ENCODE peak calls at places on chromosomes 12 and 14, in eight cellular contexts. S is OCI-LY7, G is SK-N-SH, Y is PC-3, F is hepatocyte, C is GM23248, V is HCT116, P is neural progenitor cell. U is an unnamed sample.

GRCh38 chr12:108833355-108833733 is 24.0 kb downstream of the SSH1 start:
- DNase-seq in S (no peak), G (no peak), Y (peak), F (peak), C (peak), V (peak), P (no peak), U (no peak)

GRCh38 chr14:94447206-94447605 is 5.4 kb downstream of the SERPINA11 start:
- DNase-seq in S (no peak), G (no peak), Y (no peak), F (no peak), C (no peak), V (no peak), P (no peak), U (no peak)

GRCh38 chr14:24944800-24945199 is 105.1 kb downstream of the STXBP6 start:
- DNase-seq in S (no peak), G (no peak), Y (no peak), F (no peak), C (no peak), V (no peak), P (no peak), U (no peak)

GRCh38 chr12:459430-460258 is at the start of gene B4GALNT3:
- DNase-seq in S (peak), G (peak), Y (peak), F (peak), C (peak), V (peak), P (peak), U (peak)

GRCh38 chr14:93219103-93219726 is 12.2 kb downstream of the UBR7 start:
- DNase-seq in S (peak), G (peak), Y (peak), F (peak), C (peak), V (peak), P (peak), U (peak)

GRCh38 chr14:74018029-74018703 is 922 bp downstream of the ENTPD5 start:
- DNase-seq in S (no peak), G (no peak), Y (peak), F (no peak), C (peak), V (no peak), P (no peak), U (no peak)

GRCh38 chr12:31835276-31835882 is 106.6 kb upstream of the AMN1 start:
- DNase-seq in S (peak), G (no peak), Y (no peak), F (peak), C (no peak), V (no peak), P (no peak), U (no peak)

GRCh38 chr14:32509632-32510187 is 180.6 kb downstream of the AKAP6 start:
- DNase-seq in S (no peak), G (no peak), Y (peak), F (peak), C (peak), V (no peak), P (peak), U (no peak)

GRCh38 chr14:50083467-50084337 is 32.7 kb downstream of the VCPKMT start:
- DNase-seq in S (no peak), G (no peak), Y (no peak), F (no peak), C (no peak), V (no peak), P (no peak), U (no peak)

GRCh38 chr14:24378327-24378726 is 10.3 kb downstream of the NFATC4 start:
- DNase-seq in S (no peak), G (no peak), Y (no peak), F (no peak), C (no peak), V (no peak), P (no peak), U (no peak)

GRCh38 chr12:130993759-130994670 is 40.3 kb downstream of the ADGRD1 start:
- DNase-seq in S (peak), G (no peak), Y (no peak), F (no peak), C (no peak), V (no peak), P (no peak), U (no peak)

GRCh38 chr12:88952543-88952942 is 372.3 kb upstream of the KITLG start:
- DNase-seq in S (no peak), G (no peak), Y (peak), F (peak), C (peak), V (peak), P (no peak), U (no peak)

DNA sequence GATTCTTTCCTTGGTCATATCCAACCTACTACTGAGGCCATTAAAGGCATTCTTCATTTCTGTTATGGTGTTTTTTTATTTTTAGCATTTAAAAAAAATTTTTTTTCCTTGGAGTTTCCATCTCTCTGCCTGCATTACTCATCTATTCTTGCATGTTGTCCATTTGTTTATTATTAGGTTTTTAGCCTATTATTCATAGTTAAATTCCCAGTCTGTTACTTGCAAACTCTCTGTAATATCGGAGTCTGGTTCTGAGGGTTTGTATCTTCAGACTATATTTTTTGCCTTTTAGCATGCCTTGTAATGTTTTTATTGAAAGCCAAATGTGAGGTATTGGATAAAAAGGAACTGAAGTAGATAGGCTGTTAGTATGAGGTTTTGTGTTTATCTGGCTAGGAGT is 284.3 kb downstream of the FUT8 start:
- DNase-seq in S (no peak), G (no peak), Y (no peak), F (no peak), C (peak), V (no peak), P (no peak), U (no peak)
- TF ChIP-seq EZH2phosphoT487 in S (no peak), G (no peak), Y (no peak), F (no peak), C (no peak), V (no peak), P (no peak), U (no peak)

GRCh38 chr12:1882405-1882804 is 36.0 kb downstream of the CACNA2D4 start:
- DNase-seq in S (no peak), G (peak), Y (no peak), F (no peak), C (no peak), V (no peak), P (no peak), U (no peak)

GRCh38 chr12:1880876-1881275 is 37.6 kb downstream of the CACNA2D4 start:
- DNase-seq in S (no peak), G (peak), Y (no peak), F (no peak), C (no peak), V (no peak), P (no peak), U (no peak)

GRCh38 chr12:1880153-1880845 is 38.2 kb downstream of the CACNA2D4 start:
- DNase-seq in S (no peak), G (peak), Y (no peak), F (peak), C (no peak), V (no peak), P (no peak), U (no peak)

GRCh38 chr12:1881936-1882335 is 36.5 kb downstream of the CACNA2D4 start:
- DNase-seq in S (no peak), G (peak), Y (no peak), F (no peak), C (no peak), V (no peak), P (no peak), U (no peak)

DNA sequence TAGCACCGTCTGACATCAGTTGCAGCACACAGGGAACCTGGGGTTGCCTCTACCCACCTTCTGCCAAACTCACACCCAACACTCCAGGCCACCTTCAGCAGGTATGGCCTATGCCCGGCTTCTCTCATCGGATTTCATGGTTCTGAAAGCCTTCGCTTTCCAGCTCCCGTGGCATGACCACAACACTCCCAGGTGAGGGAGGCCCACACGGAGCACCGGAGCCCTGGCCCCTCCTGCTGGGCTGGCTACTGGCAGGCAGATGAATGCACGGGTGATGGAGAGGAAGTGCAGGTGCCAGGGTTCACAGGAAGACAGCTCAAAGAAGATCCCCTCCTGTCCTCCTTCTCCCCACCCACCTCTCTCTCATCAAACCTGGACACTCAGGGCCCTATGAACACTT is 37.2 kb downstream of the CACNA2D4 start:
- DNase-seq in S (no peak), G (no peak), Y (no peak), F (no peak), C (no peak), V (no peak), P (no peak), U (no peak)
- TF ChIP-seq EZH2phosphoT487 in S (no peak), G (no peak), Y (no peak), F (no peak), C (no peak), V (no peak), P (no peak), U (no peak)

GRCh38 chr12:51009038-51009437 is 17.1 kb downstream of the SLC11A2 start:
- DNase-seq in S (no peak), G (no peak), Y (no peak), F (peak), C (no peak), V (no peak), P (no peak), U (no peak)

GRCh38 chr12:51008329-51008728 is 17.9 kb downstream of the SLC11A2 start:
- DNase-seq in S (no peak), G (no peak), Y (no peak), F (no peak), C (no peak), V (no peak), P (no peak), U (no peak)

GRCh38 chr12:51013441-51013840 is 12.7 kb downstream of the SLC11A2 start:
- DNase-seq in S (no peak), G (no peak), Y (no peak), F (no peak), C (no peak), V (no peak), P (no peak), U (no peak)

GRCh38 chr12:51011960-51012359 is 14.2 kb downstream of the SLC11A2 start:
- DNase-seq in S (no peak), G (no peak), Y (no peak), F (no peak), C (peak), V (no peak), P (peak), U (no peak)

DNA sequence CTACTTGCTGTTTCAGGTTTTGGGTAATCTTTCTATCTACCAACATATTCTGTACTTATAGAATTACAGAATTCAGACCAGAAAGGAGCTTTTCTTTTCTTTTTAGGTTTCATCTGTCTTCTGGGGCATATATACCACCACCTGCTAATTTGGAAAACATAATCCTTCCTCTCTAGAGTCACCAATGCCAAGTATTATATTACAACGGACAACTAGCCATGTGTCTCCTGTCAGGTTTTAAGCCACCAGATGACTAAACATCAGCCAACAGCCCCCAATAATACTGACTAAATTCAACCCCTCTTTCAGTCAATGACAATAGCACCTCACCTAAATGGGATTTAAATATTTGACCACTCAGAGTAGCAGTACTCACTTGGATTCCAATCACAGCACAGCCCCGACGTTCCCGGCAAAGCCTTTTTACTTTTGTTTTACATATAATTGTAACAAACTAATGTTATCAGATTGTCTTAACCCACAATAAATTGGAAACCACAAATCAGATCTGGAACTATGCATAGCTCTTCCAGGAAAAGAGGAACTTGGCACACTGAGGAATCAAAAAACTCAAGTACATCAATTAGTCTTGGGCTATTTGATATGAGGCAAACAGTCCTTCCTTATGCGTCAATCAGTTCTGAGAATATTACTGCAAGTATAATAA is 13.5 kb downstream of the SLC11A2 start:
- DNase-seq in S (no peak), G (no peak), Y (no peak), F (no peak), C (no peak), V (no peak), P (no peak), U (no peak)
- TF ChIP-seq EZH2phosphoT487 in S (no peak), G (no peak), Y (no peak), F (no peak), C (no peak), V (no peak), P (no peak), U (no peak)

GRCh38 chr12:54442071-54442470 is 23.0 kb upstream of the ITGA5 start:
- DNase-seq in S (no peak), G (no peak), Y (no peak), F (no peak), C (no peak), V (no peak), P (no peak), U (no peak)
- TF ChIP-seq EZH2phosphoT487 in S (no peak), G (no peak), Y (no peak), F (no peak), C (no peak), V (no peak), P (no peak), U (no peak)

DNA sequence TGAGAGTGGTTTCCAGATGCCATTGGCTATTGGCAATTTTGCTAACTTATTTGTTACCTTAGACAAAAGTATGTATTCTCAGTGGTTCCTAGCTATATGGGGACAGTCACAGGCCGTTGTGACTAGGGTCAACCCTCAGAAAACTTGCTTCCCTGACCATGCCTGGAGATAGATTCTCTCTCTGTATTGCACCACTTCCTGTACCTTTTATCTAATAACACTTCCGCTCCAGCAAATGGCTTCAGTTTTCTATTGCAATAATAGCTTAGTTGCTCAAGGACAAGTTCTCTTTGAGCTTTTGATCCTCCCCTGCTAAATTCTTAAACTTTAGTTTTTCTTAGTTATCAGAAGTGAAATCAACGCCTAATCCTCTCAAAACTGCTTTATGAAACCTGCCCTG is 338.0 kb downstream of the RMST start:
- DNase-seq in S (no peak), G (no peak), Y (no peak), F (no peak), C (no peak), V (no peak), P (no peak), U (no peak)
- TF ChIP-seq EZH2phosphoT487 in S (no peak), G (no peak), Y (no peak), F (no peak), C (no peak), V (no peak), P (no peak), U (no peak)

GRCh38 chr12:62649412-62650116 is 182.9 kb downstream of the MON2 start:
- DNase-seq in S (no peak), G (no peak), Y (no peak), F (no peak), C (no peak), V (no peak), P (no peak), U (no peak)

GRCh38 chr12:62643470-62643869 is 176.8 kb downstream of the MON2 start:
- DNase-seq in S (no peak), G (no peak), Y (no peak), F (no peak), C (peak), V (no peak), P (no peak), U (no peak)

GRCh38 chr12:62642509-62642908 is 175.9 kb downstream of the MON2 start:
- DNase-seq in S (no peak), G (no peak), Y (no peak), F (no peak), C (no peak), V (no peak), P (no peak), U (no peak)

GRCh38 chr12:62647586-62647985 is 181.0 kb downstream of the MON2 start:
- DNase-seq in S (no peak), G (no peak), Y (no peak), F (no peak), C (no peak), V (no peak), P (no peak), U (peak)

DNA sequence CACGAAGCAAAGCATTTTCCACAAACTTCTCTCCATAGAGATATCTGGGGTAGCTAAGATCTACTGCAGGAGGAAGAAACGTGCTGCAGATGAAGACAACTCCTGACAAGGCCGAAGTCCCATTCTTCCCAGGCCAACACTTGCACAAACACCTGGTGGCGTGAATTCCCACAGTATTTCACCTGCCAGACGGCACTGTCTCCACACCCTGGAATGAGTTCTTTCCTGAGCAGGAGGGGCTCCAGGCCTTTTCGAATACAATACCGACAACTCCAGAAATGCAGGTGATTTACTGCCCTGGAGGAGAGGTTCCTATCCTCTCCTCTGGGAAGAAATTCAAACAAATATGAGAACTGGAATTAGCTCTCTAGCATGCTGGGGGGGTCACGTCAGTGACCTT is 179.9 kb downstream of the MON2 start:
- DNase-seq in S (no peak), G (no peak), Y (no peak), F (no peak), C (no peak), V (no peak), P (no peak), U (no peak)
- TF ChIP-seq EZH2phosphoT487 in S (no peak), G (no peak), Y (no peak), F (no peak), C (no peak), V (no peak), P (no peak), U (no peak)

GRCh38 chr14:29339491-29339890 is 572.9 kb downstream of the FOXG1 start:
- DNase-seq in S (no peak), G (no peak), Y (peak), F (no peak), C (peak), V (no peak), P (no peak), U (no peak)
- TF ChIP-seq EZH2phosphoT487 in S (no peak), G (no peak), Y (no peak), F (no peak), C (no peak), V (no peak), P (no peak), U (no peak)

DNA sequence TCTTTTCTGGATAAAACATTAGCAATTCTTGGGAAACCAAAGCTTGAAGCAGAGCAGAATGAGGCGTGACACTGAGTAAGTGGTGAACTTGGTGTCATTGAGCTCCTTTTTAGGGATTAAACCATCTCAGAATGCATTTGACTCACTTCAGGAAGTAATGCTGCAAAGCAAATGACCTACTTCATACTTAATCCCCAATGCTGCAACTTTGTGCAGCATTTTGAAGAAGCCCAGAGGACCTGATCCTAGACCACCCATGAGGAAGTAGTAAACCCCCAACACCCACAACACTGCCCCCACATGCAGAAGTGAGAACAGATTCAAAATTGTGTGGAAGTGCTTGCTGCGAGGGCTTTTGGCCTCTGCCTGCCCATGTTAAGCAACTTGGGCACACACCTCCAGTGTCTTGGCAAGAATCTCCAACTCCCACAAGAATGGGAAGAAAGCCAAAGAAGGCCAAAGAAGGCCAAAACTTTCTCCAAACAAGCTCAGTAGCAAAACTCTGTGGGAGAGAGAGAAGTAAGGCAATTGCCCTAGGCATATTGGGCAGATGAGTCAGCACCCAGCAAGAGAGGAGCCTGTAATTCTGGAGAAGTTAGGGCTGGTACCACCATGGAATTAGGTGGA is 69.2 kb upstream of the ETV6 start:
- DNase-seq in S (peak), G (no peak), Y (peak), F (no peak), C (peak), V (no peak), P (no peak), U (no peak)
- TF ChIP-seq EZH2phosphoT487 in S (no peak), G (no peak), Y (no peak), F (no peak), C (no peak), V (no peak), P (no peak), U (no peak)